ENCODE peak calls at places on chromosome 14, in six cellular contexts. One of them, this sample, is unnamed.

GRCh38 chr14:92513966-92514843 is 624 bp downstream of the RIN3 start:
- DNase-seq in GM23248: peak
- DNase-seq in CD8-positive, alpha-beta memory T cell: no peak
- DNase-seq in endothelial cell of umbilical vein: peak
- DNase-seq in PC-3: no peak
- DNase-seq in ovary: peak
- DNase-seq in this sample: peak

GRCh38 chr14:22556021-22556989 is 32.7 kb downstream of the DAD1 start:
- DNase-seq in CD8-positive, alpha-beta memory T cell: peak
- DNase-seq in ovary: peak
- DNase-seq in endothelial cell of umbilical vein: peak
- DNase-seq in PC-3: peak
- DNase-seq in GM23248: peak
- DNase-seq in this sample: peak

GRCh38 chr14:56686416-56686815 is 106.8 kb downstream of the TMEM260 start:
- DNase-seq in ovary: no peak
- DNase-seq in PC-3: peak
- DNase-seq in CD8-positive, alpha-beta memory T cell: no peak
- DNase-seq in GM23248: no peak
- DNase-seq in endothelial cell of umbilical vein: no peak
- DNase-seq in this sample: peak

GRCh38 chr14:22518073-22518472 is 71.0 kb downstream of the DAD1 start:
- DNase-seq in endothelial cell of umbilical vein: no peak
- DNase-seq in ovary: no peak
- DNase-seq in CD8-positive, alpha-beta memory T cell: no peak
- DNase-seq in PC-3: no peak
- DNase-seq in GM23248: no peak
- DNase-seq in this sample: no peak

GRCh38 chr14:23079716-23080115 is 15.2 kb downstream of the ACIN1 start:
- DNase-seq in endothelial cell of umbilical vein: no peak
- DNase-seq in GM23248: peak
- DNase-seq in PC-3: no peak
- DNase-seq in CD8-positive, alpha-beta memory T cell: no peak
- DNase-seq in ovary: no peak
- DNase-seq in this sample: no peak

GRCh38 chr14:64209428-64210165 is 84.6 kb downstream of the ESR2 start:
- DNase-seq in endothelial cell of umbilical vein: no peak
- DNase-seq in CD8-positive, alpha-beta memory T cell: no peak
- DNase-seq in ovary: peak
- DNase-seq in PC-3: no peak
- DNase-seq in GM23248: peak
- DNase-seq in this sample: no peak

GRCh38 chr14:54556535-54556934 is 10.4 kb upstream of the SAMD4A start:
- DNase-seq in endothelial cell of umbilical vein: no peak
- DNase-seq in GM23248: no peak
- DNase-seq in PC-3: no peak
- DNase-seq in ovary: no peak
- DNase-seq in CD8-positive, alpha-beta memory T cell: no peak
- DNase-seq in this sample: peak

GRCh38 chr14:105931808-105932483 is 405.6 kb downstream of the TMEM121 start:
- DNase-seq in CD8-positive, alpha-beta memory T cell: no peak
- DNase-seq in endothelial cell of umbilical vein: no peak
- DNase-seq in PC-3: peak
- DNase-seq in GM23248: no peak
- DNase-seq in ovary: peak
- DNase-seq in this sample: peak

GRCh38 chr14:24913746-24914145 is 136.2 kb downstream of the STXBP6 start:
- DNase-seq in ovary: no peak
- DNase-seq in CD8-positive, alpha-beta memory T cell: no peak
- DNase-seq in endothelial cell of umbilical vein: no peak
- DNase-seq in GM23248: no peak
- DNase-seq in PC-3: no peak
- DNase-seq in this sample: no peak

GRCh38 chr14:32469388-32470160 is 140.5 kb downstream of the AKAP6 start:
- DNase-seq in GM23248: peak
- DNase-seq in endothelial cell of umbilical vein: peak
- DNase-seq in CD8-positive, alpha-beta memory T cell: no peak
- DNase-seq in PC-3: peak
- DNase-seq in ovary: no peak
- DNase-seq in this sample: no peak

GRCh38 chr14:32468955-32469354 is 139.9 kb downstream of the AKAP6 start:
- DNase-seq in ovary: peak
- DNase-seq in PC-3: peak
- DNase-seq in GM23248: peak
- DNase-seq in endothelial cell of umbilical vein: peak
- DNase-seq in CD8-positive, alpha-beta memory T cell: no peak
- DNase-seq in this sample: no peak

GRCh38 chr14:32471183-32471582 is 142.1 kb downstream of the AKAP6 start:
- DNase-seq in CD8-positive, alpha-beta memory T cell: no peak
- DNase-seq in endothelial cell of umbilical vein: no peak
- DNase-seq in ovary: no peak
- DNase-seq in PC-3: no peak
- DNase-seq in GM23248: no peak
- DNase-seq in this sample: no peak

GRCh38 chr14:32472081-32472480 is 143.0 kb downstream of the AKAP6 start:
- DNase-seq in PC-3: no peak
- DNase-seq in GM23248: no peak
- DNase-seq in CD8-positive, alpha-beta memory T cell: no peak
- DNase-seq in endothelial cell of umbilical vein: no peak
- DNase-seq in ovary: no peak
- DNase-seq in this sample: no peak

GRCh38 chr14:32470161-32470705 is 141.1 kb downstream of the AKAP6 start:
- DNase-seq in PC-3: peak
- DNase-seq in CD8-positive, alpha-beta memory T cell: no peak
- DNase-seq in ovary: no peak
- DNase-seq in endothelial cell of umbilical vein: no peak
- DNase-seq in GM23248: peak
- DNase-seq in this sample: no peak
- H3K27ac ChIP-seq in PC-3: peak
- H3K27ac ChIP-seq in CD8-positive, alpha-beta memory T cell: no peak
- H3K27ac ChIP-seq in ovary: no peak
- H3K27ac ChIP-seq in endothelial cell of umbilical vein: no peak
- H3K27ac ChIP-seq in GM23248: peak
- H3K27ac ChIP-seq in this sample: no peak

DNA sequence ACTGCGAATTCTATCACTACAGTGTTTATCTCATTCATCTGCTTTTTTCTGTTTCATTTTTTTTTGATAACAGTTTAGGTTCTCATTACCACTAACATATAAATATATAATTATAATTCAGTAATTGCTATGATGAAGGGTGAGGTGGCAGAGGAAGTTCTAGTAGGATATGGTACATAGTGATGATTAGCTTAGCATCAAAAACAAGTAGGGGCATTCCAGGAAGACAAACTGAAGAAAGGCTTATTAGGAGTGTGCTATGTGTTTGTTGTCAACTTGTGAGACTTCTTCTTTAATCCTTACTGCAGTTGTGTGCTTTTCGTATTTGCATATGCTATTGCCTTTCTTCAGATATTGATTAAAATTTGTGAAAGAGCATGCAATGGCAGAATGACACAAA is 20.6 kb downstream of the FUT8 start:
- DNase-seq in CD8-positive, alpha-beta memory T cell: no peak
- DNase-seq in GM23248: no peak
- DNase-seq in PC-3: no peak
- DNase-seq in ovary: no peak
- DNase-seq in endothelial cell of umbilical vein: no peak
- DNase-seq in this sample: no peak
- H3K4me3 ChIP-seq in CD8-positive, alpha-beta memory T cell: no peak
- H3K4me3 ChIP-seq in GM23248: no peak
- H3K4me3 ChIP-seq in PC-3: no peak
- H3K4me3 ChIP-seq in ovary: no peak
- H3K4me3 ChIP-seq in endothelial cell of umbilical vein: no peak
- H3K4me3 ChIP-seq in this sample: no peak

GRCh38 chr14:69346710-69347109 is 51.4 kb downstream of the ERH start:
- DNase-seq in GM23248: peak
- DNase-seq in CD8-positive, alpha-beta memory T cell: no peak
- DNase-seq in ovary: no peak
- DNase-seq in endothelial cell of umbilical vein: peak
- DNase-seq in PC-3: peak
- DNase-seq in this sample: peak
- H3K27ac ChIP-seq in GM23248: no peak
- H3K27ac ChIP-seq in CD8-positive, alpha-beta memory T cell: no peak
- H3K27ac ChIP-seq in ovary: no peak
- H3K27ac ChIP-seq in endothelial cell of umbilical vein: no peak
- H3K27ac ChIP-seq in PC-3: no peak
- H3K27ac ChIP-seq in this sample: no peak

GRCh38 chr14:89955418-89956293 is at the start of gene TDP1:
- DNase-seq in CD8-positive, alpha-beta memory T cell: peak
- DNase-seq in endothelial cell of umbilical vein: peak
- DNase-seq in GM23248: peak
- DNase-seq in PC-3: peak
- DNase-seq in ovary: peak
- DNase-seq in this sample: peak

GRCh38 chr14:89954045-89955021 is at the start of gene EFCAB11:
- DNase-seq in GM23248: peak
- DNase-seq in ovary: peak
- DNase-seq in CD8-positive, alpha-beta memory T cell: peak
- DNase-seq in PC-3: peak
- DNase-seq in endothelial cell of umbilical vein: peak
- DNase-seq in this sample: peak

GRCh38 chr14:89955022-89955414 is 488 bp upstream of the EFCAB11 start:
- DNase-seq in PC-3: peak
- DNase-seq in ovary: no peak
- DNase-seq in GM23248: no peak
- DNase-seq in endothelial cell of umbilical vein: no peak
- DNase-seq in CD8-positive, alpha-beta memory T cell: no peak
- DNase-seq in this sample: no peak

GRCh38 chr14:89957791-89958190 is 2.1 kb downstream of the TDP1 start:
- DNase-seq in ovary: no peak
- DNase-seq in endothelial cell of umbilical vein: no peak
- DNase-seq in CD8-positive, alpha-beta memory T cell: no peak
- DNase-seq in PC-3: peak
- DNase-seq in GM23248: peak
- DNase-seq in this sample: no peak

GRCh38 chr14:89956294-89957009 is 725 bp downstream of the TDP1 start:
- DNase-seq in GM23248: peak
- DNase-seq in CD8-positive, alpha-beta memory T cell: peak
- DNase-seq in endothelial cell of umbilical vein: peak
- DNase-seq in ovary: peak
- DNase-seq in PC-3: peak
- DNase-seq in this sample: peak
- H3K4me3 ChIP-seq in GM23248: peak
- H3K4me3 ChIP-seq in CD8-positive, alpha-beta memory T cell: peak
- H3K4me3 ChIP-seq in endothelial cell of umbilical vein: peak
- H3K4me3 ChIP-seq in ovary: peak
- H3K4me3 ChIP-seq in PC-3: peak
- H3K4me3 ChIP-seq in this sample: peak

GRCh38 chr14:52068741-52069616 is at the start of gene NID2:
- DNase-seq in ovary: peak
- DNase-seq in PC-3: peak
- DNase-seq in CD8-positive, alpha-beta memory T cell: peak
- DNase-seq in endothelial cell of umbilical vein: peak
- DNase-seq in GM23248: peak
- DNase-seq in this sample: peak
- H3K27ac ChIP-seq in ovary: peak
- H3K27ac ChIP-seq in PC-3: no peak
- H3K27ac ChIP-seq in CD8-positive, alpha-beta memory T cell: no peak
- H3K27ac ChIP-seq in endothelial cell of umbilical vein: no peak
- H3K27ac ChIP-seq in GM23248: peak
- H3K27ac ChIP-seq in this sample: peak

GRCh38 chr14:71932229-71932951 is at the start of gene RGS6:
- DNase-seq in PC-3: peak
- DNase-seq in ovary: no peak
- DNase-seq in GM23248: peak
- DNase-seq in endothelial cell of umbilical vein: no peak
- DNase-seq in CD8-positive, alpha-beta memory T cell: no peak
- DNase-seq in this sample: no peak

GRCh38 chr14:71933026-71933587 is 878 bp downstream of the RGS6 start:
- DNase-seq in GM23248: peak
- DNase-seq in PC-3: no peak
- DNase-seq in CD8-positive, alpha-beta memory T cell: no peak
- DNase-seq in ovary: no peak
- DNase-seq in endothelial cell of umbilical vein: no peak
- DNase-seq in this sample: no peak

DNA sequence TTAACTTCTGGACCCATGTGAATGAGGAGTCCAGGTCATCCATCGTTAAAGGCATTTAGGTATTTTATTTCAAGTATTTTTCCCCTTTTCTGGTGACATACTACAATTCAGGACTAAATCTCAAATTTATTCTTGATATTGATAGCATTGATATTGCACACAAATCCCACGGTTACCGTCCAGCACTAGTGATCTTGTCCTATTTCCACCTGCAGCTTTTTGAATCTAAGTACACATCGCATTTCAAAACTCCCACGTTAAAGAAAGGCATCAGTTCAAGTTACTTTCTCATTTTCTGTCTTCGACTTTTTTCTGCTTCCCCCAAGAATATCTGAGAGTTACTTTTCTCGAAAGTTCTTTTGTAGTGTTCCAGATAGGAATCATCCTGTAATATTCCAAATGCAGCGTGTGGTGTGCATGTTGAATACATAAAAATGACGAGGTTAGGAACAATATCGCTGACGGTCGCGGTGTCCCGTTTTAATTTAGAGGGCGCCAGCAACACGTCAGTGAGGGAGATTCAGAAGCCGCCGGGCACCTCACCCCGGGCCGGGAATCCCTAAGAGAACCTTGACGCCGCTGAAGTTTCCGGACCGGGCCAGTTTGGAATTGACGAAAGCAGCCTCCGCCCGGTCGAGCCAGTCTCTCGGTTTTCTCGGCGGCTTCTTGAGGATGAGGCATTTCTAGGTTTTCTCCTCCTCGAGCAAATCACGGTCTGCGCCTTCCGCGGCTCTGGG is 569 bp upstream of the RGS6 start:
- DNase-seq in GM23248: peak
- DNase-seq in endothelial cell of umbilical vein: no peak
- DNase-seq in CD8-positive, alpha-beta memory T cell: no peak
- DNase-seq in ovary: no peak
- DNase-seq in PC-3: no peak
- DNase-seq in this sample: no peak
- H3K4me3 ChIP-seq in GM23248: no peak
- H3K4me3 ChIP-seq in endothelial cell of umbilical vein: no peak
- H3K4me3 ChIP-seq in CD8-positive, alpha-beta memory T cell: no peak
- H3K4me3 ChIP-seq in ovary: no peak
- H3K4me3 ChIP-seq in PC-3: peak
- H3K4me3 ChIP-seq in this sample: peak

This sample was measured in right lobe of liver.